ENCODE peak calls at places on chromosome X, in nine cellular contexts. One of them, this sample, is unnamed.

GRCh38 chrX:107449490-107450175 is at the start of gene FRMPD3:
- DNase-seq in colonic mucosa: no peak
- DNase-seq in psoas muscle: no peak
- DNase-seq in MM.1S: peak
- DNase-seq in adipocyte: peak
- DNase-seq in PC-3: no peak
- DNase-seq in transverse colon: no peak
- DNase-seq in OCI-LY7: peak
- DNase-seq in left lung: peak
- DNase-seq in this sample: no peak

GRCh38 chrX:69320116-69320515 is 154.9 kb upstream of the PJA1 start:
- DNase-seq in colonic mucosa: peak
- DNase-seq in psoas muscle: no peak
- DNase-seq in MM.1S: no peak
- DNase-seq in adipocyte: no peak
- DNase-seq in PC-3: no peak
- DNase-seq in transverse colon: no peak
- DNase-seq in OCI-LY7: no peak
- DNase-seq in left lung: no peak
- DNase-seq in this sample: no peak

GRCh38 chrX:101749436-101749835 is 89.8 kb upstream of the ARMCX2 start:
- DNase-seq in colonic mucosa: no peak
- DNase-seq in psoas muscle: no peak
- DNase-seq in MM.1S: no peak
- DNase-seq in adipocyte: no peak
- DNase-seq in PC-3: peak
- DNase-seq in transverse colon: no peak
- DNase-seq in OCI-LY7: no peak
- DNase-seq in left lung: no peak
- DNase-seq in this sample: no peak

GRCh38 chrX:79408623-79409322 is 41.6 kb upstream of the ITM2A start:
- DNase-seq in colonic mucosa: no peak
- DNase-seq in psoas muscle: no peak
- DNase-seq in MM.1S: no peak
- DNase-seq in adipocyte: no peak
- DNase-seq in PC-3: no peak
- DNase-seq in transverse colon: no peak
- DNase-seq in OCI-LY7: no peak
- DNase-seq in left lung: no peak
- DNase-seq in this sample: no peak

GRCh38 chrX:100643943-100644587 is at the start of gene SRPX2:
- DNase-seq in colonic mucosa: no peak
- DNase-seq in psoas muscle: peak
- DNase-seq in MM.1S: no peak
- DNase-seq in adipocyte: peak
- DNase-seq in PC-3: peak
- DNase-seq in transverse colon: peak
- DNase-seq in OCI-LY7: no peak
- DNase-seq in left lung: no peak
- DNase-seq in this sample: peak

GRCh38 chrX:18354369-18355329 is at the start of gene SCML2:
- DNase-seq in colonic mucosa: peak
- DNase-seq in psoas muscle: peak
- DNase-seq in MM.1S: peak
- DNase-seq in adipocyte: peak
- DNase-seq in PC-3: peak
- DNase-seq in transverse colon: peak
- DNase-seq in OCI-LY7: peak
- DNase-seq in left lung: peak
- DNase-seq in this sample: no peak

GRCh38 chrX:115539841-115540240 is 21.1 kb upstream of the PLS3 start:
- DNase-seq in colonic mucosa: no peak
- DNase-seq in psoas muscle: no peak
- DNase-seq in MM.1S: no peak
- DNase-seq in adipocyte: no peak
- DNase-seq in PC-3: no peak
- DNase-seq in transverse colon: no peak
- DNase-seq in OCI-LY7: no peak
- DNase-seq in left lung: no peak
- DNase-seq in this sample: no peak

GRCh38 chrX:130896026-130896425 is 7.0 kb downstream of the ENOX2 start:
- DNase-seq in colonic mucosa: no peak
- DNase-seq in psoas muscle: no peak
- DNase-seq in MM.1S: no peak
- DNase-seq in adipocyte: no peak
- DNase-seq in PC-3: no peak
- DNase-seq in transverse colon: no peak
- DNase-seq in OCI-LY7: no peak
- DNase-seq in left lung: no peak
- DNase-seq in this sample: no peak

GRCh38 chrX:118226060-118226428 is 109.4 kb upstream of the KLHL13 start:
- DNase-seq in colonic mucosa: no peak
- DNase-seq in psoas muscle: no peak
- DNase-seq in MM.1S: peak
- DNase-seq in adipocyte: peak
- DNase-seq in PC-3: peak
- DNase-seq in transverse colon: no peak
- DNase-seq in OCI-LY7: peak
- DNase-seq in left lung: no peak
- DNase-seq in this sample: no peak

GRCh38 chrX:38278682-38279081 is 48.6 kb downstream of the RPGR start:
- DNase-seq in colonic mucosa: no peak
- DNase-seq in psoas muscle: no peak
- DNase-seq in MM.1S: no peak
- DNase-seq in adipocyte: no peak
- DNase-seq in PC-3: peak
- DNase-seq in transverse colon: no peak
- DNase-seq in OCI-LY7: no peak
- DNase-seq in left lung: no peak
- DNase-seq in this sample: no peak

GRCh38 chrX:20947411-20947912 is 426.8 kb upstream of the CNKSR2 start:
- DNase-seq in colonic mucosa: no peak
- DNase-seq in psoas muscle: no peak
- DNase-seq in MM.1S: no peak
- DNase-seq in adipocyte: no peak
- DNase-seq in PC-3: no peak
- DNase-seq in transverse colon: no peak
- DNase-seq in OCI-LY7: no peak
- DNase-seq in left lung: no peak
- DNase-seq in this sample: no peak

GRCh38 chrX:794311-794710 is 163.7 kb downstream of the SHOX start:
- DNase-seq in colonic mucosa: no peak
- DNase-seq in psoas muscle: no peak
- DNase-seq in MM.1S: no peak
- DNase-seq in adipocyte: no peak
- DNase-seq in PC-3: no peak
- DNase-seq in transverse colon: no peak
- DNase-seq in OCI-LY7: no peak
- DNase-seq in left lung: no peak
- DNase-seq in this sample: no peak

GRCh38 chrX:15834827-15835595 is 19.6 kb downstream of the AP1S2 start:
- DNase-seq in colonic mucosa: no peak
- DNase-seq in psoas muscle: no peak
- DNase-seq in MM.1S: no peak
- DNase-seq in adipocyte: peak
- DNase-seq in PC-3: peak
- DNase-seq in transverse colon: no peak
- DNase-seq in OCI-LY7: no peak
- DNase-seq in left lung: no peak
- DNase-seq in this sample: no peak

GRCh38 chrX:117936162-117936561 is 180.4 kb downstream of the KLHL13 start:
- DNase-seq in colonic mucosa: no peak
- DNase-seq in psoas muscle: no peak
- DNase-seq in MM.1S: no peak
- DNase-seq in adipocyte: no peak
- DNase-seq in PC-3: peak
- DNase-seq in transverse colon: no peak
- DNase-seq in OCI-LY7: no peak
- DNase-seq in left lung: no peak
- DNase-seq in this sample: no peak

GRCh38 chrX:16445166-16445752 is 204.7 kb upstream of the S100G start:
- DNase-seq in colonic mucosa: peak
- DNase-seq in psoas muscle: no peak
- DNase-seq in MM.1S: peak
- DNase-seq in adipocyte: peak
- DNase-seq in PC-3: peak
- DNase-seq in transverse colon: peak
- DNase-seq in OCI-LY7: peak
- DNase-seq in left lung: no peak
- DNase-seq in this sample: no peak

GRCh38 chrX:110259065-110259559 is 58.8 kb downstream of the AMMECR1 start:
- DNase-seq in colonic mucosa: no peak
- DNase-seq in psoas muscle: no peak
- DNase-seq in MM.1S: no peak
- DNase-seq in adipocyte: no peak
- DNase-seq in PC-3: no peak
- DNase-seq in transverse colon: no peak
- DNase-seq in OCI-LY7: no peak
- DNase-seq in left lung: no peak
- DNase-seq in this sample: no peak

GRCh38 chrX:129654652-129655546 is at the start of gene APLN:
- DNase-seq in colonic mucosa: peak
- DNase-seq in psoas muscle: peak
- DNase-seq in MM.1S: peak
- DNase-seq in adipocyte: peak
- DNase-seq in PC-3: peak
- DNase-seq in transverse colon: no peak
- DNase-seq in OCI-LY7: no peak
- DNase-seq in left lung: peak
- DNase-seq in this sample: no peak

GRCh38 chrX:115616943-115617563 is 56.1 kb downstream of the PLS3 start:
- DNase-seq in colonic mucosa: no peak
- DNase-seq in psoas muscle: no peak
- DNase-seq in MM.1S: no peak
- DNase-seq in adipocyte: peak
- DNase-seq in PC-3: peak
- DNase-seq in transverse colon: no peak
- DNase-seq in OCI-LY7: no peak
- DNase-seq in left lung: no peak
- DNase-seq in this sample: no peak

GRCh38 chrX:117063224-117063623 is 600.4 kb upstream of the CT83 start:
- DNase-seq in colonic mucosa: no peak
- DNase-seq in psoas muscle: no peak
- DNase-seq in MM.1S: no peak
- DNase-seq in adipocyte: no peak
- DNase-seq in PC-3: no peak
- DNase-seq in transverse colon: no peak
- DNase-seq in OCI-LY7: no peak
- DNase-seq in left lung: no peak
- DNase-seq in this sample: no peak

GRCh38 chrX:107849747-107850478 is 24.2 kb downstream of the MID2 start:
- DNase-seq in colonic mucosa: no peak
- DNase-seq in psoas muscle: no peak
- DNase-seq in MM.1S: no peak
- DNase-seq in adipocyte: peak
- DNase-seq in PC-3: peak
- DNase-seq in transverse colon: no peak
- DNase-seq in OCI-LY7: no peak
- DNase-seq in left lung: no peak
- DNase-seq in this sample: no peak

GRCh38 chrX:13691845-13692334 is 3.0 kb downstream of the RAB9A start:
- DNase-seq in colonic mucosa: no peak
- DNase-seq in psoas muscle: no peak
- DNase-seq in MM.1S: no peak
- DNase-seq in adipocyte: no peak
- DNase-seq in PC-3: no peak
- DNase-seq in transverse colon: no peak
- DNase-seq in OCI-LY7: peak
- DNase-seq in left lung: no peak
- DNase-seq in this sample: no peak
- H3K4me3 ChIP-seq in colonic mucosa: no peak
- H3K4me3 ChIP-seq in psoas muscle: no peak
- H3K4me3 ChIP-seq in MM.1S: no peak
- H3K4me3 ChIP-seq in adipocyte: no peak
- H3K4me3 ChIP-seq in PC-3: no peak
- H3K4me3 ChIP-seq in transverse colon: no peak
- H3K4me3 ChIP-seq in OCI-LY7: peak
- H3K4me3 ChIP-seq in left lung: no peak
- H3K4me3 ChIP-seq in this sample: no peak

GRCh38 chrX:49271341-49271740 is 1.7 kb downstream of the PPP1R3F start:
- DNase-seq in colonic mucosa: no peak
- DNase-seq in psoas muscle: no peak
- DNase-seq in MM.1S: no peak
- DNase-seq in adipocyte: no peak
- DNase-seq in PC-3: peak
- DNase-seq in transverse colon: no peak
- DNase-seq in OCI-LY7: no peak
- DNase-seq in left lung: no peak
- DNase-seq in this sample: no peak
- H3K4me3 ChIP-seq in colonic mucosa: no peak
- H3K4me3 ChIP-seq in psoas muscle: peak
- H3K4me3 ChIP-seq in MM.1S: no peak
- H3K4me3 ChIP-seq in adipocyte: peak
- H3K4me3 ChIP-seq in PC-3: peak
- H3K4me3 ChIP-seq in transverse colon: no peak
- H3K4me3 ChIP-seq in OCI-LY7: peak
- H3K4me3 ChIP-seq in left lung: no peak
- H3K4me3 ChIP-seq in this sample: no peak

GRCh38 chrX:7286461-7286860 is 138.5 kb upstream of the PUDP start:
- DNase-seq in colonic mucosa: no peak
- DNase-seq in psoas muscle: no peak
- DNase-seq in MM.1S: no peak
- DNase-seq in adipocyte: no peak
- DNase-seq in PC-3: peak
- DNase-seq in transverse colon: no peak
- DNase-seq in OCI-LY7: no peak
- DNase-seq in left lung: no peak
- DNase-seq in this sample: no peak
- H3K4me3 ChIP-seq in colonic mucosa: no peak
- H3K4me3 ChIP-seq in psoas muscle: no peak
- H3K4me3 ChIP-seq in MM.1S: no peak
- H3K4me3 ChIP-seq in adipocyte: no peak
- H3K4me3 ChIP-seq in PC-3: no peak
- H3K4me3 ChIP-seq in transverse colon: no peak
- H3K4me3 ChIP-seq in OCI-LY7: no peak
- H3K4me3 ChIP-seq in left lung: no peak
- H3K4me3 ChIP-seq in this sample: no peak

GRCh38 chrX:46965125-46965758 is 53.0 kb downstream of the JADE3 start:
- DNase-seq in colonic mucosa: no peak
- DNase-seq in psoas muscle: no peak
- DNase-seq in MM.1S: no peak
- DNase-seq in adipocyte: peak
- DNase-seq in PC-3: peak
- DNase-seq in transverse colon: no peak
- DNase-seq in OCI-LY7: no peak
- DNase-seq in left lung: no peak
- DNase-seq in this sample: no peak

GRCh38 chrX:46961574-46962279 is 49.5 kb downstream of the JADE3 start:
- DNase-seq in colonic mucosa: no peak
- DNase-seq in psoas muscle: no peak
- DNase-seq in MM.1S: no peak
- DNase-seq in adipocyte: no peak
- DNase-seq in PC-3: no peak
- DNase-seq in transverse colon: no peak
- DNase-seq in OCI-LY7: peak
- DNase-seq in left lung: no peak
- DNase-seq in this sample: no peak

DNA sequence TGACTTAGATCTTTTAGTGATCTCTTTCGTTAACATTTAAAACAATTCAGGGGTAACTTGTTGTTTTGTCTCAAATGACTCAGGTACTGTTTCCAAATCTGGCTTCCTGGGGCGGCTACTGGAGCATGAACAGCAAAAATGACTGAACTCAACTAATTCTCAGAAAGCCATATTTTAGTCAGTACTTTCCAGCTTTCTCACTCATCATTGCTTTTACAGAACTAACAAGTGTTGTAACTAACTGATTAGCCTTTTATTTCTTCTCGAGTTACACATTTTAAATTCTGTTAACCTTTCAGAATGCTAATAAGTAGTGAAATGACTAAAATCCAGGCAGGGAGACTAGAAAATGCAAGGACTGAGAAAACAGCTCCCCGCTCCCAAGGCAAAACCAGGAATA is 55.3 kb downstream of the JADE3 start:
- DNase-seq in colonic mucosa: no peak
- DNase-seq in psoas muscle: no peak
- DNase-seq in MM.1S: no peak
- DNase-seq in adipocyte: no peak
- DNase-seq in PC-3: no peak
- DNase-seq in transverse colon: no peak
- DNase-seq in OCI-LY7: peak
- DNase-seq in left lung: no peak
- DNase-seq in this sample: no peak
- H3K4me3 ChIP-seq in colonic mucosa: no peak
- H3K4me3 ChIP-seq in psoas muscle: no peak
- H3K4me3 ChIP-seq in MM.1S: no peak
- H3K4me3 ChIP-seq in adipocyte: no peak
- H3K4me3 ChIP-seq in PC-3: no peak
- H3K4me3 ChIP-seq in transverse colon: no peak
- H3K4me3 ChIP-seq in OCI-LY7: peak
- H3K4me3 ChIP-seq in left lung: no peak
- H3K4me3 ChIP-seq in this sample: no peak